ENCODE peak calls at places on chromosomes 6 and 20, in four cellular contexts. K is WTC11, O is K562, D is GM12878. L is an unnamed sample.

GRCh38 chr6:17394192-17394611 is 807 bp downstream of the CAP2 start:
- DNase-seq in K (peak), O (peak), D (no peak), L (peak)

GRCh38 chr6:18413320-18413830 is 26.2 kb downstream of the RNF144B start:
- DNase-seq in K (no peak), O (no peak), D (no peak), L (no peak)

GRCh38 chr6:101513181-101513580 is 119.7 kb downstream of the GRIK2 start:
- DNase-seq in K (no peak), O (no peak), D (no peak), L (no peak)

GRCh38 chr6:39301606-39302005 is 12.6 kb downstream of the KCNK17 start:
- DNase-seq in K (peak), O (peak), D (no peak), L (peak)

GRCh38 chr6:67717281-67717680 is 917.8 kb upstream of the ADGRB3 start:
- DNase-seq in K (no peak), O (no peak), D (no peak), L (no peak)

GRCh38 chr6:10733863-10734262 is 11.0 kb downstream of the TMEM14C start:
- DNase-seq in K (no peak), O (no peak), D (no peak), L (no peak)

GRCh38 chr6:16278750-16279149 is 40.4 kb downstream of the GMPR start:
- DNase-seq in K (no peak), O (no peak), D (no peak), L (no peak)

GRCh38 chr6:134691180-134691579 is 258.7 kb downstream of the ALDH8A1 start:
- DNase-seq in K (no peak), O (no peak), D (no peak), L (no peak)

GRCh38 chr20:47741669-47742345 is 43.5 kb downstream of the SULF2 start:
- DNase-seq in K (no peak), O (no peak), D (no peak), L (peak)

GRCh38 chr6:110537208-110538123 is 61.1 kb upstream of the SLC22A16 start:
- DNase-seq in K (no peak), O (no peak), D (no peak), L (peak)

GRCh38 chr6:55443238-55444134 is 116.2 kb downstream of the GFRAL start:
- DNase-seq in K (no peak), O (no peak), D (no peak), L (no peak)

GRCh38 chr6:100731411-100731810 is 149.7 kb downstream of the ASCC3 start:
- DNase-seq in K (no peak), O (no peak), D (no peak), L (no peak)

GRCh38 chr6:158039178-158039557 is 57.5 kb downstream of the SYNJ2 start:
- DNase-seq in K (no peak), O (no peak), D (no peak), L (no peak)

GRCh38 chr6:54801669-54802068 is 44.9 kb upstream of the FAM83B start:
- DNase-seq in K (no peak), O (no peak), D (no peak), L (no peak)

GRCh38 chr6:108616973-108617372 is 56.3 kb downstream of the FOXO3 start:
- DNase-seq in K (no peak), O (no peak), D (no peak), L (no peak)

GRCh38 chr6:99458319-99458718 is 33.2 kb upstream of the PNISR start:
- DNase-seq in K (no peak), O (peak), D (no peak), L (peak)

GRCh38 chr6:104711371-104711770 is 148.3 kb downstream of the HACE1 start:
- DNase-seq in K (no peak), O (no peak), D (no peak), L (peak)
- TF ChIP-seq ETV6 in K (no peak), O (no peak), D (no peak), L (no peak)

GRCh38 chr6:19410477-19410876 is 426.7 kb upstream of the ID4 start:
- DNase-seq in K (no peak), O (no peak), D (no peak), L (no peak)

GRCh38 chr6:19413323-19413722 is 423.8 kb upstream of the ID4 start:
- DNase-seq in K (no peak), O (no peak), D (no peak), L (no peak)

GRCh38 chr6:19417713-19418112 is 419.5 kb upstream of the ID4 start:
- DNase-seq in K (no peak), O (no peak), D (no peak), L (no peak)

GRCh38 chr6:19416811-19417210 is 420.4 kb upstream of the ID4 start:
- DNase-seq in K (no peak), O (no peak), D (no peak), L (no peak)

DNA sequence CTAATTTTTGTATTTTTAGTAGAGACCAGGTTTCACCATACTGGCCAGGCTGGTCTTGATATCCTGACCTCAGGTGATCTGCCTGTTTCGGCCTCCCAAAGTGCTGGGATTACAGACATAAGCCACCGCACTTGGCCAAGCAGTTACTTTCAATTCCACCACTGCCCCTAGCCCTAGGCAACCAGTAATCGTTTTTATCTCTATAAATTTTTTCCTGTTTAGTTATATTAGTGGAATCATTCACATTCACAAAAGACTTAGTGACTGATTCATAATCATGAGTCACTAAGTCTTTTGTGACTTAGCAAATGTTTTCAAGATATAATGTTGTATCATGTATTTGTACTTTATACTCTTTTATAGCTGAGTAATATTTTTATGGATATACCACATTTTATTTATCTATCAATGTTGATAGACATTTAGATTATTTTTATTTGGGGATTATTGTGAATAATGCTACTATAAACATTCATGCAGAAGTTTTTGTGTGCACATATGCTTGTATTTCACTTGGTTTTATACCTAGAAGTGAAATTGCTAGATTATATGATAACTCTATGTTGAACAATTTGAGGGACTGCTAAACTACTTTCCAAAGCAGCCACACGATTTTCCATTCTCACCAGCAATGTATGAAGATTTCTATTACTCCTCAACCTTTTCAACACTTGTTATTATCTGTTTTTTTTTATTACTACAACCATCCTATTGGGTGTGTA is 421.4 kb upstream of the ID4 start:
- DNase-seq in K (no peak), O (no peak), D (no peak), L (no peak)
- TF ChIP-seq ETV6 in K (no peak), O (no peak), D (no peak), L (no peak)

GRCh38 chr6:12288844-12289654 is 1.1 kb upstream of the EDN1 start:
- DNase-seq in K (peak), O (peak), D (peak), L (peak)
- TF ChIP-seq ETV6 in K (no peak), O (no peak), D (no peak), L (no peak)

GRCh38 chr6:133041020-133041419 is 200.1 kb upstream of the EYA4 start:
- DNase-seq in K (no peak), O (peak), D (no peak), L (no peak)

GRCh38 chr6:133034509-133035206 is 206.5 kb upstream of the EYA4 start:
- DNase-seq in K (no peak), O (no peak), D (no peak), L (peak)

GRCh38 chr6:133042550-133043120 is 198.5 kb upstream of the EYA4 start:
- DNase-seq in K (no peak), O (no peak), D (no peak), L (no peak)

GRCh38 chr6:133040025-133040838 is 200.9 kb upstream of the EYA4 start:
- DNase-seq in K (peak), O (no peak), D (no peak), L (peak)
- TF ChIP-seq ETV6 in K (no peak), O (no peak), D (no peak), L (no peak)

GRCh38 chr20:33882018-33882417 is 70.9 kb downstream of the CHMP4B start:
- DNase-seq in K (no peak), O (no peak), D (no peak), L (no peak)
- TF ChIP-seq ETV6 in K (no peak), O (no peak), D (no peak), L (no peak)

GRCh38 chr6:112199001-112199403 is 55.4 kb downstream of the LAMA4 start:
- DNase-seq in K (no peak), O (no peak), D (no peak), L (no peak)
- TF ChIP-seq ETV6 in K (no peak), O (no peak), D (no peak), L (no peak)

GRCh38 chr6:151627689-151628444 is 134.1 kb downstream of the CCDC170 start:
- DNase-seq in K (no peak), O (no peak), D (peak), L (peak)
- TF ChIP-seq ETV6 in K (no peak), O (no peak), D (no peak), L (no peak)

DNA sequence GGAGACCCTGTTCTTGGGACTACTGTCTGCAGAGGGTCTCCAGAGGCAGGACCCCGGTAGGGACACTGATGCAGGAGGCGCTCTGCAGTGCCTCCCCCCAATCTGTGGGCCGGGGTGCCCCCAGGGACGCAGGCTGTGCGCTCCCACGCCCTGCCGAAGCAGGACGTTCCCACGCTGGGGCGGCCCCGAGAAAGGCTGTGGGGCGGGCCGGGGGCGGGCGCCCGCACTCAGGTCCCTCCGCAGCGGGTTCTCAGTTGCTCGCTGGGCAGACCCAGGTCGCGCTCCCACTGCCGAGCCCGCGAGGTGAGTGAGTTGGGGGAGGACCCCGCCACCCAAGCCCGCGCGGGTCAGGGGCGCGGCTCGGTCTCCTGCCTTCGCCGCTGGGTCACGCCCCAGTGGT is at the start of gene COX4I2:
- DNase-seq in K (peak), O (peak), D (no peak), L (no peak)
- TF ChIP-seq ETV6 in K (no peak), O (no peak), D (no peak), L (no peak)

GRCh38 chr20:36742558-36742957 is 3.3 kb downstream of the NDRG3 start:
- DNase-seq in K (no peak), O (no peak), D (no peak), L (no peak)

GRCh38 chr20:36744243-36744642 is 1.6 kb downstream of the NDRG3 start:
- DNase-seq in K (no peak), O (no peak), D (no peak), L (no peak)

GRCh38 chr20:36745927-36746659 is at the start of gene NDRG3:
- DNase-seq in K (peak), O (peak), D (peak), L (peak)

GRCh38 chr20:36744764-36745191 is 1.1 kb downstream of the NDRG3 start:
- DNase-seq in K (no peak), O (peak), D (no peak), L (no peak)

DNA sequence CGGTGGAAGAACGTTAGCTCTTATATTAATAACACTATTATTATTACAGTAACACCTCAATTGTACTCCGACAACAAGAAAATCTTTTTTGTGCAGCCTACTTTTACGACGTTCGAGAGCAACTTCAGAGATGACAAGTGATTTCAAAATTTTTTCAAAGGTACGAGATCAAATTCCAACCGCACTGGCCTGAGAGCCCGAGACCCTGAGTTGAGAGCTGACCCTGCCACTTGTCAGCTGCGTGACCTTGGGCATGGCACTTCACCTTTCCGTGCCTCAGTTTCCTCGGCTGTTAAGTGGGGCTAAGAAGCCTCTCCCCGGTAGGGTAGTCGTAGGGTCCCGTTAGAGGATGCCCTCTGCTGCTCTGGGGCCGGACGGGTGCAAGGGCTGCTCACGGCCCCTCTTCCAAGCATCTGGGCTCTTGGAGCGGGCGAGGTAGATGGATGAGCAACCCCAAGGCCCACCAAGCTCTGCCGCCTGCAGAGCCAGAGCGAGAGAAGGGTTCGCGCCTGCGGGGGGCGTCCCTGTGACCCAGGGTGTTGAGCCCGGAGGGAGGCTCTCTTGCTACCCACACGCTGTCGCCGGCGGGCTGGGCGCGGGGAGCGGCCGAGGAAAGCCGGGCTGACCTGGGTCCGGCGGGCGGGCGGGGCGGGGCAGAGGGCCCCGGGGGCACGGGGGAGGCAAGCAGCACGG is 510 bp downstream of the NDRG3 start:
- DNase-seq in K (no peak), O (no peak), D (no peak), L (peak)
- TF ChIP-seq ETV6 in K (no peak), O (no peak), D (no peak), L (no peak)

L was measured in HepG2.